ENCODE peak calls at places on chromosome X, in nine cellular contexts. H is tibial artery, E is GM12878, G is left ventricle myocardium inferior, A is endothelial cell of umbilical vein, V is cardiac muscle cell, I is GM12865, Y is hepatocyte, D is A673. S is an unnamed sample.

GRCh38 chrX:6681469-6681868 is 146.6 kb upstream of the VCX3A start:
- DNase-seq in H (no peak), V (no peak), I (no peak), A (no peak), E (no peak), Y (no peak), D (no peak), G (no peak), S (no peak)

GRCh38 chrX:10981491-10981890 is 129.6 kb upstream of the HCCS start:
- DNase-seq in G (no peak), D (no peak), E (no peak), H (no peak), Y (no peak), A (no peak), I (no peak), V (no peak), S (no peak)

GRCh38 chrX:47285762-47286320 is 53.0 kb downstream of the USP11 start:
- DNase-seq in Y (no peak), A (no peak), E (no peak), H (no peak), I (no peak), G (no peak), V (no peak), D (peak; percentile 10), S (peak; percentile 7)

GRCh38 chrX:115018040-115018647 is 728 bp upstream of the IL13RA2 start:
- DNase-seq in V (no peak), Y (peak; percentile 25), H (no peak), D (no peak), G (no peak), E (no peak), A (no peak), I (peak; percentile 4), S (peak; percentile 26)

GRCh38 chrX:80335062-80335830 is 85.0 kb upstream of the TENT5D start:
- DNase-seq in D (peak; percentile 57), I (no peak), E (no peak), Y (peak; percentile 84), H (peak; percentile 64), V (peak; percentile 24), G (peak; percentile 26), A (no peak), S (peak; percentile 39)

GRCh38 chrX:27660878-27661277 is 70.7 kb downstream of the DCAF8L2 start:
- DNase-seq in G (no peak), E (no peak), V (no peak), A (no peak), H (no peak), Y (no peak), I (no peak), D (no peak), S (no peak)

GRCh38 chrX:1657367-1658082 is 42.7 kb downstream of the ASMT start:
- DNase-seq in G (no peak), E (peak; percentile 62), H (peak; percentile 63), D (peak; percentile 12), A (peak; percentile 77), I (peak; percentile 73), V (peak; percentile 31), Y (no peak), S (peak; percentile 16)

GRCh38 chrX:46630141-46630540 is 56.6 kb downstream of the CHST7 start:
- DNase-seq in I (no peak), V (no peak), D (no peak), H (no peak), Y (no peak), E (no peak), A (no peak), G (no peak), S (peak; percentile 31)

GRCh38 chrX:108036298-108036973 is 8.4 kb upstream of the VSIG1 start:
- DNase-seq in A (peak; percentile 88), D (no peak), Y (peak; percentile 64), V (peak; percentile 78), H (no peak), G (no peak), E (no peak), I (no peak), S (peak; percentile 85)

GRCh38 chrX:18389968-18390367 is 35.4 kb upstream of the CDKL5 start:
- DNase-seq in V (no peak), G (no peak), D (no peak), Y (no peak), E (no peak), A (no peak), H (no peak), I (peak; percentile 8), S (no peak)

GRCh38 chrX:7420712-7421111 is 272.8 kb upstream of the PUDP start:
- DNase-seq in H (no peak), A (no peak), E (no peak), D (no peak), V (no peak), I (no peak), G (no peak), Y (no peak), S (no peak)

GRCh38 chrX:9166566-9166909 is 132.6 kb upstream of the FAM9B start:
- DNase-seq in Y (no peak), A (no peak), V (no peak), D (no peak), I (no peak), E (no peak), H (no peak), G (no peak), S (no peak)

GRCh38 chrX:32153586-32153985 is 1057.8 kb downstream of the DMD start:
- DNase-seq in V (no peak), E (no peak), I (no peak), D (no peak), H (no peak), Y (no peak), A (no peak), G (no peak), S (no peak)

GRCh38 chrX:17470136-17470535 is 95.1 kb downstream of the NHS start:
- DNase-seq in D (no peak), E (no peak), V (peak; percentile 82), Y (no peak), A (no peak), I (no peak), H (no peak), G (no peak), S (no peak)

GRCh38 chrX:124260845-124261244 is 71.6 kb upstream of the TEX13D start:
- DNase-seq in I (no peak), E (no peak), H (no peak), A (no peak), Y (no peak), G (no peak), V (no peak), D (no peak), S (no peak)

GRCh38 chrX:121254336-121254735 is 206.9 kb downstream of the GLUD2 start:
- DNase-seq in E (no peak), V (peak; percentile 17), A (no peak), Y (no peak), D (peak; percentile 33), G (no peak), H (no peak), I (peak; percentile 2), S (peak; percentile 0)

GRCh38 chrX:47723689-47724088 is 64.7 kb upstream of the UXT start:
- DNase-seq in I (peak; percentile 2), G (no peak), A (no peak), E (no peak), D (no peak), Y (no peak), V (no peak), H (no peak), S (no peak)

GRCh38 chrX:12239356-12240082 is 101.2 kb downstream of the FRMPD4 start:
- DNase-seq in A (no peak), G (no peak), Y (no peak), E (no peak), V (peak; percentile 29), D (no peak), H (no peak), I (no peak), S (peak; percentile 42)

DNA sequence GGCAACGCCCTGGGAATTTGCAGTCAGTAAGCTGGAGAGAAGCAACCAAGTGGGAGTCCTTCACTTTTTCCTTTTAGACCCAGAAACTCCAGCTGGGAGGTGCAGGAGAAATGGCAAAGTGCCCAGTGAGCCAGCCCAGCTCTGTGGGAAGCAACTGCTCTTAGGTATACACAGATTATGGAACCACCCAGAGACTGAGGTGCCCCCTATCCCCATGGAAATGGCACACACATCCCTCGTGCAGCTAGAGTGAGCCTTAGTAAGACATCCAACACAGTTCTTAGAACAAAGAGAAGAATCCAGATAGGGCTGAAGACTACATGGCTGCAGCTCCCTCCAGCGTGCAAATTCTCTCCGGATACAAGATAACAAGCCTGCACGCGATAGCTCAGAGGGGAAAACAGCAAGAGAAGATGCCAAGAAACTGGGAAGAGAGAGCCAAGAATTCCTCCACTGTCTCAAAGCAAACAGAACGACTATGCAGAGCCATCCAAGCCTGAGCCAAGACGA is 26.6 kb upstream of the IRAK1 start:
- DNase-seq in Y (peak; percentile 67), G (peak; percentile 29), A (peak; percentile 93), H (no peak), I (no peak), D (peak; percentile 58), V (peak; percentile 94), E (no peak), S (peak; percentile 96)
- TF ChIP-seq CTCF in Y (peak; percentile 28), G (peak; percentile 25), A (no peak), H (no peak), I (no peak), D (peak; percentile 27), V (peak; percentile 24), E (no peak), S (peak; percentile 27)

GRCh38 chrX:39497717-39498265 is 600.0 kb downstream of the BCOR start:
- DNase-seq in D (no peak), E (no peak), H (no peak), A (no peak), I (no peak), G (no peak), V (no peak), Y (no peak), S (no peak)
- TF ChIP-seq CTCF in D (no peak), E (no peak), H (no peak), A (no peak), I (no peak), G (no peak), V (no peak), Y (no peak), S (no peak)

GRCh38 chrX:103730746-103731508 is 20.2 kb downstream of the TMEM31 start:
- DNase-seq in Y (no peak), A (peak; percentile 73), E (no peak), D (peak; percentile 15), H (no peak), V (peak; percentile 94), I (no peak), G (peak; percentile 15), S (peak; percentile 87)
- TF ChIP-seq CTCF in Y (no peak), A (no peak), E (no peak), D (no peak), H (no peak), V (no peak), I (no peak), G (no peak), S (no peak)

GRCh38 chrX:104319346-104319745 is 64.6 kb upstream of the ESX1 start:
- DNase-seq in A (no peak), H (no peak), D (no peak), V (no peak), E (no peak), I (no peak), Y (no peak), G (no peak), S (no peak)

GRCh38 chrX:104315555-104315954 is 60.8 kb upstream of the ESX1 start:
- DNase-seq in I (no peak), H (no peak), Y (no peak), V (peak; percentile 55), G (no peak), D (no peak), E (no peak), A (peak; percentile 61), S (peak; percentile 79)

GRCh38 chrX:104318330-104319009 is 63.7 kb upstream of the ESX1 start:
- DNase-seq in H (no peak), I (no peak), A (peak; percentile 49), E (no peak), D (no peak), V (peak; percentile 50), G (no peak), Y (peak; percentile 48), S (peak; percentile 52)

GRCh38 chrX:104316739-104317138 is 62.0 kb upstream of the ESX1 start:
- DNase-seq in H (no peak), E (no peak), D (no peak), V (no peak), G (no peak), Y (no peak), I (no peak), A (no peak), S (no peak)
- TF ChIP-seq CTCF in H (no peak), E (no peak), D (no peak), V (no peak), G (no peak), Y (no peak), I (no peak), A (no peak), S (no peak)

S was measured in fibroblast of the aortic adventitia.